ENCODE peak calls at places on chromosomes 1 and 21, in four cellular contexts. R is non-pigmented ciliary epithelial cell, W is skeletal muscle cell, V is H9. E is an unnamed sample.

GRCh38 chr1:76577818-76578185 is 289.5 kb upstream of the ST6GALNAC5 start:
- DNase-seq in W (no peak), V (no peak), R (no peak), E (no peak)

GRCh38 chr1:155002479-155003226 is at the start of gene ZBTB7B:
- DNase-seq in R (no peak), V (peak), W (no peak), E (peak)

GRCh38 chr21:36968414-36968813 is 1.9 kb upstream of the HLCS start:
- DNase-seq in V (no peak), W (no peak), R (no peak), E (no peak)

GRCh38 chr1:178308438-178308837 is 188.3 kb downstream of the CLEC20A start:
- DNase-seq in R (no peak), W (no peak), V (no peak), E (no peak)

GRCh38 chr1:240575976-240576666 is 35.8 kb downstream of the GREM2 start:
- DNase-seq in V (no peak), R (peak), W (peak), E (no peak)

GRCh38 chr1:59928996-59929395 is 2.4 kb upstream of the CYP2J2 start:
- DNase-seq in R (no peak), W (no peak), V (no peak), E (no peak)

GRCh38 chr1:160238408-160238807 is 23.9 kb downstream of the DCAF8 start:
- DNase-seq in W (no peak), R (no peak), V (no peak), E (no peak)

GRCh38 chr1:176177764-176178163 is 29.3 kb downstream of the COP1 start:
- DNase-seq in V (no peak), R (no peak), W (no peak), E (no peak)

GRCh38 chr1:18422954-18423353 is 57.8 kb upstream of the KLHDC7A start:
- DNase-seq in V (no peak), W (no peak), R (no peak), E (no peak)

GRCh38 chr1:157199421-157199755 is 61.2 kb upstream of the ETV3 start:
- DNase-seq in V (no peak), W (no peak), R (no peak), E (peak)

GRCh38 chr1:215022723-215023122 is 59.8 kb upstream of the KCNK2 start:
- DNase-seq in R (peak), W (peak), V (no peak), E (no peak)

GRCh38 chr1:92537333-92537884 is 50.7 kb upstream of the GFI1 start:
- DNase-seq in V (no peak), R (no peak), W (no peak), E (no peak)

GRCh38 chr1:41102208-41102607 is 80.7 kb upstream of the SLFNL1 start:
- DNase-seq in V (no peak), R (peak), W (peak), E (no peak)

GRCh38 chr1:71668059-71668458 is 587.2 kb upstream of the ZRANB2 start:
- DNase-seq in V (no peak), W (no peak), R (no peak), E (no peak)

GRCh38 chr1:27686223-27686990 is 14.4 kb upstream of the IFI6 start:
- DNase-seq in R (no peak), W (no peak), V (no peak), E (peak)

GRCh38 chr1:205577874-205578658 is 53.7 kb downstream of the ELK4 start:
- DNase-seq in W (no peak), R (no peak), V (no peak), E (no peak)

GRCh38 chr1:63920154-63921117 is 146.6 kb downstream of the ROR1 start:
- DNase-seq in R (peak), W (peak), V (no peak), E (peak)

GRCh38 chr1:44855742-44856141 is 12.7 kb upstream of the PTCH2 start:
- DNase-seq in W (no peak), V (no peak), R (no peak), E (no peak)